ENCODE peak calls at places on chromosomes 12 and 14, in six cellular contexts. G is glutamatergic neuron, E is epithelial cell of esophagus, X is HL-60, P is K562, R is A673. Z is an unnamed sample.

GRCh38 chr14:70622111-70622712 is 19.5 kb upstream of the TTC9 start:
- DNase-seq in R (peak; percentile 57), X (peak; percentile 9), G (peak; percentile 39), P (no peak), E (peak; percentile 71), Z (peak; percentile 68)

GRCh38 chr14:21256539-21257394 is 12.5 kb downstream of the HNRNPC start:
- DNase-seq in P (no peak), X (peak; percentile 18), G (no peak), E (no peak), R (no peak), Z (no peak)

GRCh38 chr12:101097829-101098580 is 112.0 kb downstream of the SLC5A8 start:
- DNase-seq in X (no peak), P (no peak), R (no peak), G (no peak), E (no peak), Z (no peak)

GRCh38 chr14:36268957-36269734 is 51.3 kb downstream of the MBIP start:
- DNase-seq in P (no peak), X (no peak), E (no peak), R (no peak), G (no peak), Z (no peak)

GRCh38 chr12:19707948-19708409 is 268.7 kb downstream of the AEBP2 start:
- DNase-seq in E (peak; percentile 71), P (peak; percentile 5), X (no peak), G (no peak), R (peak; percentile 14), Z (no peak)

GRCh38 chr12:52257074-52257551 is 17.3 kb upstream of the KRT86 start:
- DNase-seq in P (no peak), X (no peak), G (no peak), R (no peak), E (no peak), Z (no peak)

GRCh38 chr12:117052386-117053049 is 46.7 kb downstream of the TESC start:
- DNase-seq in R (no peak), G (no peak), E (no peak), P (no peak), X (peak; percentile 35), Z (no peak)

GRCh38 chr12:91804533-91804932 is 341.1 kb downstream of the BTG1 start:
- DNase-seq in G (no peak), X (no peak), R (no peak), E (peak; percentile 58), P (no peak), Z (no peak)

GRCh38 chr12:100706029-100706428 is 88.5 kb upstream of the ANO4 start:
- DNase-seq in X (no peak), E (peak; percentile 97), G (peak; percentile 20), P (no peak), R (no peak), Z (no peak)

GRCh38 chr12:109959411-109960093 is 36.6 kb downstream of the GIT2 start:
- DNase-seq in R (no peak), P (no peak), X (no peak), G (no peak), E (no peak), Z (no peak)

GRCh38 chr12:72282721-72283120 is 10.6 kb downstream of the TRHDE start:
- DNase-seq in X (no peak), E (no peak), P (no peak), R (peak; percentile 21), G (no peak), Z (no peak)

GRCh38 chr14:76931629-76932402 is 96.7 kb downstream of the IRF2BPL start:
- DNase-seq in E (no peak), G (no peak), P (no peak), R (no peak), X (no peak), Z (no peak)

GRCh38 chr14:52254086-52254485 is 13.4 kb upstream of the PTGDR start:
- DNase-seq in X (no peak), E (no peak), P (no peak), G (no peak), R (no peak), Z (no peak)

GRCh38 chr12:52527121-52527800 is 7.1 kb upstream of the KRT5 start:
- DNase-seq in P (no peak), R (no peak), G (no peak), X (no peak), E (no peak), Z (no peak)

GRCh38 chr14:45284802-45285201 is 31.8 kb upstream of the MIS18BP1 start:
- DNase-seq in R (peak; percentile 30), E (no peak), P (no peak), G (no peak), X (no peak), Z (no peak)

GRCh38 chr14:37565550-37565949 is 29.5 kb downstream of the FOXA1 start:
- DNase-seq in E (no peak), R (no peak), X (no peak), P (no peak), G (no peak), Z (no peak)

GRCh38 chr14:35807131-35807961 is 1.7 kb downstream of the RALGAPA1 start:
- DNase-seq in E (no peak), X (no peak), G (no peak), R (no peak), P (no peak), Z (no peak)

GRCh38 chr12:111377440-111377839 is 8.5 kb upstream of the PHETA1 start:
- DNase-seq in G (no peak), P (no peak), E (no peak), R (no peak), X (no peak), Z (no peak)

GRCh38 chr14:101475468-101476257 is 85.6 kb upstream of the DIO3 start:
- DNase-seq in R (no peak), P (no peak), G (no peak), X (no peak), E (peak; percentile 67), Z (no peak)

GRCh38 chr14:24816929-24817637 is 183.1 kb upstream of the GZMB start:
- DNase-seq in P (no peak), E (no peak), G (no peak), R (no peak), X (no peak), Z (no peak)

GRCh38 chr14:24816011-24816928 is 182.3 kb upstream of the GZMB start:
- DNase-seq in E (peak; percentile 29), X (no peak), P (no peak), R (no peak), G (no peak), Z (no peak)

GRCh38 chr14:24818823-24819341 is 184.9 kb upstream of the GZMB start:
- DNase-seq in X (no peak), P (no peak), R (no peak), G (no peak), E (no peak), Z (no peak)

GRCh38 chr14:24817638-24818053 is 183.7 kb upstream of the GZMB start:
- DNase-seq in E (no peak), G (no peak), X (no peak), R (no peak), P (no peak), Z (peak; percentile 29)

DNA sequence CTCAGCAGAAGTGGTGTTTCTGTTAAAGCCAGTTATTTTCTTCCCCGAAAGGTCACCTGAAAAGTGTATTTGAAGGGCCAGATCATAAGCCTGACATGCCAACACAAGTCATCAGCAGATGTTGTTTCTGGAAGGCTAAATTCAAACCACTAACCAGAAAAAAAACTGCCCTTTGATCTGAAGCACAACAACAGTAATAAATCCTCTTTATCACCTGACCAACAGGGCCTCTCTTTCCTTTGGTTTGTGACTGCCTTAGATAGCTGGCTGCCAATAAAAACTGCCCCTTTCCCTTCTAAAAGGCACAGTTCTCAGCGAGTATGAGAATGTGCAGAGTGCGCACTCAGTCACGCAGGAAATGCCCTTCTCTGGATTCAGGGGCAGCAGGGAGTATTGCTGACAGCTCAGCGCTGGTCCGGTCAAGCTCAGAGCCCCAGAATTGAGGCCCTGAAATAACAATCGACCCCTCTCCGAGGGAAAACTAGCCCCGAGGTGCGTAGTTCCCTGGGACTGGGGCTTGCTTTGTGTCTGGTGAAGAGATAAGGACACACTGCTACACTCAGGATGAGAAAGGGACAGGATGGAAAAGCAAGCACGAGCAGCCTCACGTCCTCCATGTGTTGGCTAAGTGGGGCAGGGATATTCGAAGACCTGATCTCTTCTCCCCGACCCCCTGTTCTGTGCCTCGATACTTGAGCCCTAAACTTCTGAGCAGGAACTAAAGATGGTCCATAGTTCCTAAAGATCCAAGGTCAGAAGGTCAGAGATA is 184.2 kb upstream of the GZMB start:
- DNase-seq in X (no peak), G (no peak), E (no peak), R (no peak), P (no peak), Z (no peak)
- TF ChIP-seq CTCF in X (no peak), G (no peak), E (no peak), R (no peak), P (no peak), Z (no peak)

GRCh38 chr14:60085693-60086092 is 6.0 kb upstream of the PCNX4 start:
- DNase-seq in G (no peak), P (no peak), X (no peak), R (no peak), E (no peak), Z (no peak)

GRCh38 chr14:60085085-60085484 is 6.6 kb upstream of the PCNX4 start:
- DNase-seq in E (peak; percentile 75), P (no peak), X (no peak), G (no peak), R (no peak), Z (no peak)

DNA sequence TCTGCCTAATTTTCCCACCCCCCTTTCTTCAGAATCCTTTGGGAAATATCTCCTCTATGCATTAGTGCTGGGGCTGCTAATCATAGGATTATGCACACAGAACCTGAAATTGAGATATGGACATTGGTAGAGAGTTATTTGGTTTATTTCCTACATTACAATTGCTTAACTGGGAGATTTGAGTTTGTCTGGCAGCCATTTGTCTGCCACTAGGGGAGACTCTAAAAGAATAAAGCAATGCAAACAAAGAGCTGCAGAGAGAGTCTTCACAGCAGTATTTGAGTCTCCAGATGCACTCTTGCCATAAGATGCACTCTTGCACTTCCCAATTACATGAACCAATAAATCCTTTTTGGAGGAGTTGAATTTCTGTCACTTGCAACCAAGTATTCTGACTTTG is 12.0 kb upstream of the PCNX4 start:
- DNase-seq in E (no peak), X (no peak), R (peak; percentile 4), G (no peak), P (no peak), Z (no peak)
- TF ChIP-seq CTCF in E (peak; percentile 26), X (no peak), R (peak; percentile 35), G (no peak), P (no peak), Z (no peak)

DNA sequence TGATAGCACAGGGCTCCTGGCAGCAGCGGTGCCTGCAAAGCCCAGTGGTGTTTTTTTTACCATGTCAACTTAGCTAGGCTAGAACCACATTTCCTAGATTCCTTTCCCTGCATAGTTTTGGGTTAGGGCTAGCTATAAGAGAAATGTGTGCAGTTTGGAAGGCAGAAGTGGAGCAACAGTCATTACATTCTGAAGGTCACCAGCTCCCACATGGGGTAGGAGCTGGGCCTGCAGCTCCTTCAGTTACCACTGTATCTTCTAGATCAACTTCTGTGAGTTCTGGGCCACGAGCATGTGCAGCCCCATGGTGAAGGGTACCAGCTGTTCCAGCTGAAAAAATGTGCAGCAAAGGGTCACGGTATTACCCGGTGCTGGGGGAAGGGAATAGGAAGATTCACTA is 2.3 kb upstream of the SLC25A3 start:
- DNase-seq in X (peak; percentile 48), G (no peak), E (no peak), R (no peak), P (no peak), Z (no peak)
- TF ChIP-seq CTCF in X (no peak), G (no peak), E (no peak), R (no peak), P (peak; percentile 58), Z (no peak)

GRCh38 chr12:74412607-74413230 is 124.9 kb upstream of the ATXN7L3B start:
- DNase-seq in X (no peak), G (no peak), R (peak; percentile 57), P (peak; percentile 17), E (peak; percentile 24), Z (no peak)

GRCh38 chr12:74418573-74418972 is 119.1 kb upstream of the ATXN7L3B start:
- DNase-seq in E (no peak), P (no peak), X (no peak), R (no peak), G (no peak), Z (no peak)

GRCh38 chr12:74415633-74416032 is 122.0 kb upstream of the ATXN7L3B start:
- DNase-seq in P (no peak), R (peak; percentile 60), G (no peak), X (peak; percentile 5), E (peak; percentile 52), Z (peak; percentile 14)
- TF ChIP-seq CTCF in P (peak; percentile 49), R (peak; percentile 73), G (peak; percentile 77), X (peak; percentile 21), E (peak; percentile 76), Z (peak; percentile 67)

Z was measured in endothelial cell.